ENCODE peak calls at places on chromosomes 5 and 9, in five cellular contexts. One of them, this sample, is unnamed.
A peak's percentile ranks its signal among the peaks of the same experiment; 100 is the strongest.

GRCh38 chr5:148372883-148373282 is 10.9 kb upstream of the FBXO38 start:
- DNase-seq in activated CD4-positive, alpha-beta T cell treated with anti-CD3 and anti-CD28 coated beads, Interleukin-2, amount 10 ng/mL, durations not matched to agents 7 days and 5 days: no peak
- DNase-seq in PC-3: peak; percentile 53
- DNase-seq in activated naive CD4-positive, alpha-beta T cell treated with anti-CD3 and anti-CD28 coated beads for 36 hours: no peak
- DNase-seq in adrenal gland: no peak
- DNase-seq in this sample: no peak

GRCh38 chr9:135978650-135979461 is 17.7 kb upstream of the UBAC1 start:
- DNase-seq in activated CD4-positive, alpha-beta T cell treated with anti-CD3 and anti-CD28 coated beads, Interleukin-2, amount 10 ng/mL, durations not matched to agents 7 days and 5 days: peak; percentile 84
- DNase-seq in adrenal gland: no peak
- DNase-seq in activated naive CD4-positive, alpha-beta T cell treated with anti-CD3 and anti-CD28 coated beads for 36 hours: peak; percentile 70
- DNase-seq in PC-3: no peak
- DNase-seq in this sample: no peak

GRCh38 chr5:65858316-65858715 is 68.1 kb upstream of the ERBIN start:
- DNase-seq in activated naive CD4-positive, alpha-beta T cell treated with anti-CD3 and anti-CD28 coated beads for 36 hours: no peak
- DNase-seq in activated CD4-positive, alpha-beta T cell treated with anti-CD3 and anti-CD28 coated beads, Interleukin-2, amount 10 ng/mL, durations not matched to agents 7 days and 5 days: no peak
- DNase-seq in PC-3: peak; percentile 27
- DNase-seq in adrenal gland: no peak
- DNase-seq in this sample: no peak

GRCh38 chr5:170597109-170597741 is 93.4 kb downstream of the KCNIP1 start:
- DNase-seq in activated CD4-positive, alpha-beta T cell treated with anti-CD3 and anti-CD28 coated beads, Interleukin-2, amount 10 ng/mL, durations not matched to agents 7 days and 5 days: peak; percentile 7
- DNase-seq in adrenal gland: peak; percentile 83
- DNase-seq in PC-3: peak; percentile 71
- DNase-seq in activated naive CD4-positive, alpha-beta T cell treated with anti-CD3 and anti-CD28 coated beads for 36 hours: peak; percentile 61
- DNase-seq in this sample: peak; percentile 30

GRCh38 chr5:154117050-154117449 is 73.5 kb upstream of the GALNT10 start:
- DNase-seq in activated naive CD4-positive, alpha-beta T cell treated with anti-CD3 and anti-CD28 coated beads for 36 hours: no peak
- DNase-seq in activated CD4-positive, alpha-beta T cell treated with anti-CD3 and anti-CD28 coated beads, Interleukin-2, amount 10 ng/mL, durations not matched to agents 7 days and 5 days: no peak
- DNase-seq in adrenal gland: no peak
- DNase-seq in PC-3: no peak
- DNase-seq in this sample: no peak

GRCh38 chr9:114204265-114204664 is 48.9 kb downstream of the COL27A1 start:
- DNase-seq in PC-3: no peak
- DNase-seq in activated CD4-positive, alpha-beta T cell treated with anti-CD3 and anti-CD28 coated beads, Interleukin-2, amount 10 ng/mL, durations not matched to agents 7 days and 5 days: no peak
- DNase-seq in adrenal gland: no peak
- DNase-seq in activated naive CD4-positive, alpha-beta T cell treated with anti-CD3 and anti-CD28 coated beads for 36 hours: no peak
- DNase-seq in this sample: no peak

GRCh38 chr5:123147128-123147527 is 58.1 kb downstream of the PRDM6 start:
- DNase-seq in adrenal gland: no peak
- DNase-seq in activated naive CD4-positive, alpha-beta T cell treated with anti-CD3 and anti-CD28 coated beads for 36 hours: no peak
- DNase-seq in PC-3: no peak
- DNase-seq in activated CD4-positive, alpha-beta T cell treated with anti-CD3 and anti-CD28 coated beads, Interleukin-2, amount 10 ng/mL, durations not matched to agents 7 days and 5 days: no peak
- DNase-seq in this sample: no peak

GRCh38 chr9:6692433-6692832 is 46.9 kb upstream of the GLDC start:
- DNase-seq in activated CD4-positive, alpha-beta T cell treated with anti-CD3 and anti-CD28 coated beads, Interleukin-2, amount 10 ng/mL, durations not matched to agents 7 days and 5 days: no peak
- DNase-seq in activated naive CD4-positive, alpha-beta T cell treated with anti-CD3 and anti-CD28 coated beads for 36 hours: no peak
- DNase-seq in adrenal gland: no peak
- DNase-seq in PC-3: no peak
- DNase-seq in this sample: no peak

GRCh38 chr9:6538666-6539071 is 106.9 kb downstream of the GLDC start:
- DNase-seq in activated naive CD4-positive, alpha-beta T cell treated with anti-CD3 and anti-CD28 coated beads for 36 hours: peak; percentile 10
- DNase-seq in activated CD4-positive, alpha-beta T cell treated with anti-CD3 and anti-CD28 coated beads, Interleukin-2, amount 10 ng/mL, durations not matched to agents 7 days and 5 days: no peak
- DNase-seq in PC-3: no peak
- DNase-seq in adrenal gland: no peak
- DNase-seq in this sample: no peak

GRCh38 chr5:118681655-118682054 is 306.7 kb downstream of the DTWD2 start:
- DNase-seq in adrenal gland: no peak
- DNase-seq in PC-3: no peak
- DNase-seq in activated CD4-positive, alpha-beta T cell treated with anti-CD3 and anti-CD28 coated beads, Interleukin-2, amount 10 ng/mL, durations not matched to agents 7 days and 5 days: no peak
- DNase-seq in activated naive CD4-positive, alpha-beta T cell treated with anti-CD3 and anti-CD28 coated beads for 36 hours: no peak
- DNase-seq in this sample: no peak

GRCh38 chr5:153623906-153624765 is 133.7 kb downstream of the GRIA1 start:
- DNase-seq in activated CD4-positive, alpha-beta T cell treated with anti-CD3 and anti-CD28 coated beads, Interleukin-2, amount 10 ng/mL, durations not matched to agents 7 days and 5 days: no peak
- DNase-seq in PC-3: peak; percentile 29
- DNase-seq in adrenal gland: peak; percentile 9
- DNase-seq in activated naive CD4-positive, alpha-beta T cell treated with anti-CD3 and anti-CD28 coated beads for 36 hours: no peak
- DNase-seq in this sample: no peak

GRCh38 chr5:96432245-96433065 is 593 bp downstream of the PCSK1 start:
- DNase-seq in adrenal gland: no peak
- DNase-seq in activated CD4-positive, alpha-beta T cell treated with anti-CD3 and anti-CD28 coated beads, Interleukin-2, amount 10 ng/mL, durations not matched to agents 7 days and 5 days: no peak
- DNase-seq in PC-3: no peak
- DNase-seq in activated naive CD4-positive, alpha-beta T cell treated with anti-CD3 and anti-CD28 coated beads for 36 hours: no peak
- DNase-seq in this sample: no peak

GRCh38 chr5:142944140-142944539 is 174.0 kb downstream of the ARHGAP26 start:
- DNase-seq in activated naive CD4-positive, alpha-beta T cell treated with anti-CD3 and anti-CD28 coated beads for 36 hours: no peak
- DNase-seq in activated CD4-positive, alpha-beta T cell treated with anti-CD3 and anti-CD28 coated beads, Interleukin-2, amount 10 ng/mL, durations not matched to agents 7 days and 5 days: no peak
- DNase-seq in PC-3: peak; percentile 10
- DNase-seq in adrenal gland: no peak
- DNase-seq in this sample: no peak

GRCh38 chr9:77945798-77946197 is 85.8 kb downstream of the GNAQ start:
- DNase-seq in adrenal gland: no peak
- DNase-seq in PC-3: no peak
- DNase-seq in activated naive CD4-positive, alpha-beta T cell treated with anti-CD3 and anti-CD28 coated beads for 36 hours: no peak
- DNase-seq in activated CD4-positive, alpha-beta T cell treated with anti-CD3 and anti-CD28 coated beads, Interleukin-2, amount 10 ng/mL, durations not matched to agents 7 days and 5 days: no peak
- DNase-seq in this sample: no peak

GRCh38 chr5:36660397-36661049 is 54.1 kb downstream of the SLC1A3 start:
- DNase-seq in activated naive CD4-positive, alpha-beta T cell treated with anti-CD3 and anti-CD28 coated beads for 36 hours: no peak
- DNase-seq in activated CD4-positive, alpha-beta T cell treated with anti-CD3 and anti-CD28 coated beads, Interleukin-2, amount 10 ng/mL, durations not matched to agents 7 days and 5 days: no peak
- DNase-seq in adrenal gland: no peak
- DNase-seq in PC-3: no peak
- DNase-seq in this sample: no peak

GRCh38 chr9:76996700-76997099 is 22.8 kb upstream of the FOXB2 start:
- DNase-seq in activated CD4-positive, alpha-beta T cell treated with anti-CD3 and anti-CD28 coated beads, Interleukin-2, amount 10 ng/mL, durations not matched to agents 7 days and 5 days: no peak
- DNase-seq in adrenal gland: peak; percentile 28
- DNase-seq in activated naive CD4-positive, alpha-beta T cell treated with anti-CD3 and anti-CD28 coated beads for 36 hours: peak; percentile 35
- DNase-seq in PC-3: peak; percentile 18
- DNase-seq in this sample: no peak

GRCh38 chr9:82334286-82334685 is 345.7 kb downstream of the SPATA31D1 start:
- DNase-seq in activated naive CD4-positive, alpha-beta T cell treated with anti-CD3 and anti-CD28 coated beads for 36 hours: no peak
- DNase-seq in adrenal gland: no peak
- DNase-seq in activated CD4-positive, alpha-beta T cell treated with anti-CD3 and anti-CD28 coated beads, Interleukin-2, amount 10 ng/mL, durations not matched to agents 7 days and 5 days: no peak
- DNase-seq in PC-3: no peak
- DNase-seq in this sample: peak; percentile 36

GRCh38 chr9:113879318-113879717 is 3.2 kb downstream of the ZNF618 start:
- DNase-seq in adrenal gland: peak; percentile 60
- DNase-seq in activated CD4-positive, alpha-beta T cell treated with anti-CD3 and anti-CD28 coated beads, Interleukin-2, amount 10 ng/mL, durations not matched to agents 7 days and 5 days: no peak
- DNase-seq in activated naive CD4-positive, alpha-beta T cell treated with anti-CD3 and anti-CD28 coated beads for 36 hours: peak; percentile 14
- DNase-seq in PC-3: no peak
- DNase-seq in this sample: no peak

GRCh38 chr9:129336130-129336528 is 158.1 kb upstream of the IER5L start:
- DNase-seq in PC-3: no peak
- DNase-seq in activated naive CD4-positive, alpha-beta T cell treated with anti-CD3 and anti-CD28 coated beads for 36 hours: no peak
- DNase-seq in adrenal gland: no peak
- DNase-seq in activated CD4-positive, alpha-beta T cell treated with anti-CD3 and anti-CD28 coated beads, Interleukin-2, amount 10 ng/mL, durations not matched to agents 7 days and 5 days: no peak
- DNase-seq in this sample: no peak

GRCh38 chr9:94867842-94868312 is 141.4 kb downstream of the AOPEP start:
- DNase-seq in adrenal gland: no peak
- DNase-seq in activated CD4-positive, alpha-beta T cell treated with anti-CD3 and anti-CD28 coated beads, Interleukin-2, amount 10 ng/mL, durations not matched to agents 7 days and 5 days: no peak
- DNase-seq in PC-3: peak; percentile 93
- DNase-seq in activated naive CD4-positive, alpha-beta T cell treated with anti-CD3 and anti-CD28 coated beads for 36 hours: no peak
- DNase-seq in this sample: peak; percentile 92

GRCh38 chr5:180234271-180234670 is 25.3 kb upstream of the RASGEF1C start:
- DNase-seq in adrenal gland: no peak
- DNase-seq in activated naive CD4-positive, alpha-beta T cell treated with anti-CD3 and anti-CD28 coated beads for 36 hours: no peak
- DNase-seq in PC-3: no peak
- DNase-seq in activated CD4-positive, alpha-beta T cell treated with anti-CD3 and anti-CD28 coated beads, Interleukin-2, amount 10 ng/mL, durations not matched to agents 7 days and 5 days: no peak
- DNase-seq in this sample: no peak

GRCh38 chr5:69414885-69415583 is at the start of gene MARVELD2:
- DNase-seq in activated CD4-positive, alpha-beta T cell treated with anti-CD3 and anti-CD28 coated beads, Interleukin-2, amount 10 ng/mL, durations not matched to agents 7 days and 5 days: peak; percentile 19
- DNase-seq in activated naive CD4-positive, alpha-beta T cell treated with anti-CD3 and anti-CD28 coated beads for 36 hours: peak; percentile 58
- DNase-seq in PC-3: peak; percentile 90
- DNase-seq in adrenal gland: peak; percentile 82
- DNase-seq in this sample: no peak

GRCh38 chr5:134028496-134028895 is 23.7 kb upstream of the VDAC1 start:
- DNase-seq in activated naive CD4-positive, alpha-beta T cell treated with anti-CD3 and anti-CD28 coated beads for 36 hours: no peak
- DNase-seq in adrenal gland: no peak
- DNase-seq in activated CD4-positive, alpha-beta T cell treated with anti-CD3 and anti-CD28 coated beads, Interleukin-2, amount 10 ng/mL, durations not matched to agents 7 days and 5 days: no peak
- DNase-seq in PC-3: no peak
- DNase-seq in this sample: no peak

GRCh38 chr5:573976-574375 is 38.2 kb upstream of the CEP72 start:
- DNase-seq in activated naive CD4-positive, alpha-beta T cell treated with anti-CD3 and anti-CD28 coated beads for 36 hours: no peak
- DNase-seq in PC-3: no peak
- DNase-seq in adrenal gland: no peak
- DNase-seq in activated CD4-positive, alpha-beta T cell treated with anti-CD3 and anti-CD28 coated beads, Interleukin-2, amount 10 ng/mL, durations not matched to agents 7 days and 5 days: no peak
- DNase-seq in this sample: no peak

GRCh38 chr9:3708751-3709150 is 182.9 kb upstream of the RFX3 start:
- DNase-seq in PC-3: peak; percentile 75
- DNase-seq in activated naive CD4-positive, alpha-beta T cell treated with anti-CD3 and anti-CD28 coated beads for 36 hours: no peak
- DNase-seq in activated CD4-positive, alpha-beta T cell treated with anti-CD3 and anti-CD28 coated beads, Interleukin-2, amount 10 ng/mL, durations not matched to agents 7 days and 5 days: no peak
- DNase-seq in adrenal gland: peak; percentile 34
- DNase-seq in this sample: no peak

GRCh38 chr5:110224050-110224449 is 502.4 kb downstream of the TMEM232 start:
- DNase-seq in activated CD4-positive, alpha-beta T cell treated with anti-CD3 and anti-CD28 coated beads, Interleukin-2, amount 10 ng/mL, durations not matched to agents 7 days and 5 days: no peak
- DNase-seq in adrenal gland: no peak
- DNase-seq in activated naive CD4-positive, alpha-beta T cell treated with anti-CD3 and anti-CD28 coated beads for 36 hours: no peak
- DNase-seq in PC-3: no peak
- DNase-seq in this sample: no peak

GRCh38 chr5:74107899-74108298 is 481.9 kb downstream of the ARHGEF28 start:
- DNase-seq in activated naive CD4-positive, alpha-beta T cell treated with anti-CD3 and anti-CD28 coated beads for 36 hours: no peak
- DNase-seq in PC-3: no peak
- DNase-seq in activated CD4-positive, alpha-beta T cell treated with anti-CD3 and anti-CD28 coated beads, Interleukin-2, amount 10 ng/mL, durations not matched to agents 7 days and 5 days: no peak
- DNase-seq in adrenal gland: no peak
- DNase-seq in this sample: no peak

GRCh38 chr9:99180662-99181061 is 41.1 kb downstream of the ALG2 start:
- DNase-seq in PC-3: no peak
- DNase-seq in adrenal gland: no peak
- DNase-seq in activated CD4-positive, alpha-beta T cell treated with anti-CD3 and anti-CD28 coated beads, Interleukin-2, amount 10 ng/mL, durations not matched to agents 7 days and 5 days: no peak
- DNase-seq in activated naive CD4-positive, alpha-beta T cell treated with anti-CD3 and anti-CD28 coated beads for 36 hours: no peak
- DNase-seq in this sample: no peak

GRCh38 chr9:34554211-34555001 is 31.6 kb upstream of the ENHO start:
- DNase-seq in activated CD4-positive, alpha-beta T cell treated with anti-CD3 and anti-CD28 coated beads, Interleukin-2, amount 10 ng/mL, durations not matched to agents 7 days and 5 days: no peak
- DNase-seq in PC-3: no peak
- DNase-seq in activated naive CD4-positive, alpha-beta T cell treated with anti-CD3 and anti-CD28 coated beads for 36 hours: no peak
- DNase-seq in adrenal gland: no peak
- DNase-seq in this sample: no peak

GRCh38 chr9:649128-650074 is 192.1 kb upstream of the DMRT1 start:
- DNase-seq in adrenal gland: no peak
- DNase-seq in PC-3: no peak
- DNase-seq in activated CD4-positive, alpha-beta T cell treated with anti-CD3 and anti-CD28 coated beads, Interleukin-2, amount 10 ng/mL, durations not matched to agents 7 days and 5 days: no peak
- DNase-seq in activated naive CD4-positive, alpha-beta T cell treated with anti-CD3 and anti-CD28 coated beads for 36 hours: no peak
- DNase-seq in this sample: no peak

GRCh38 chr9:120212153-120212852 is 367.7 kb downstream of the CDK5RAP2 start:
- DNase-seq in activated naive CD4-positive, alpha-beta T cell treated with anti-CD3 and anti-CD28 coated beads for 36 hours: no peak
- DNase-seq in activated CD4-positive, alpha-beta T cell treated with anti-CD3 and anti-CD28 coated beads, Interleukin-2, amount 10 ng/mL, durations not matched to agents 7 days and 5 days: no peak
- DNase-seq in PC-3: no peak
- DNase-seq in adrenal gland: no peak
- DNase-seq in this sample: no peak

GRCh38 chr5:116759860-116760644 is 185.4 kb upstream of the SEMA6A start:
- DNase-seq in activated naive CD4-positive, alpha-beta T cell treated with anti-CD3 and anti-CD28 coated beads for 36 hours: no peak
- DNase-seq in activated CD4-positive, alpha-beta T cell treated with anti-CD3 and anti-CD28 coated beads, Interleukin-2, amount 10 ng/mL, durations not matched to agents 7 days and 5 days: no peak
- DNase-seq in PC-3: no peak
- DNase-seq in adrenal gland: no peak
- DNase-seq in this sample: peak; percentile 51